ENCODE peak calls at places on chromosome 3, in nine cellular contexts. F is psoas muscle; X is cardiac fibroblast; Y is NCI-H1417; I is EL; V is HuH-7.5; G is stimulated activated CD4-positive, alpha-beta T cell treated with anti-CD3 and anti-CD28 coated beads, Interleukin-2, amount 100 ng/mL, for 48 hours; W is NCI-H524; S is A549. Q is an unnamed sample.
A peak's percentile ranks its signal among the peaks of the same experiment; 100 is the strongest.

GRCh38 chr3:116350119-116350733 is 95.1 kb downstream of the LSAMP start:
- DNase-seq in I (no peak), V (no peak), G (no peak), S (no peak), F (no peak), Y (no peak), W (no peak), X (no peak), Q (no peak)

GRCh38 chr3:190012784-190013183 is 107.9 kb downstream of the P3H2 start:
- DNase-seq in S (peak; percentile 42), W (no peak), V (no peak), X (no peak), F (no peak), G (no peak), Y (no peak), I (no peak), Q (no peak)

GRCh38 chr3:27559835-27560234 is 75.7 kb upstream of the SLC4A7 start:
- DNase-seq in F (peak; percentile 49), V (peak; percentile 12), G (no peak), X (peak; percentile 91), Y (no peak), W (no peak), S (no peak), I (peak; percentile 83), Q (peak; percentile 33)

GRCh38 chr3:29465836-29466235 is 185.0 kb downstream of the RBMS3 start:
- DNase-seq in G (no peak), I (peak; percentile 67), Y (no peak), W (no peak), S (no peak), F (no peak), X (peak; percentile 45), V (no peak), Q (no peak)

GRCh38 chr3:190345027-190345821 is 23.0 kb upstream of the CLDN1 start:
- DNase-seq in G (no peak), X (peak; percentile 96), S (peak; percentile 96), W (no peak), Y (no peak), I (peak; percentile 95), V (no peak), F (no peak), Q (peak; percentile 42)

GRCh38 chr3:113685956-113686721 is 10.3 kb downstream of the USF3 start:
- DNase-seq in S (no peak), Y (no peak), W (no peak), I (peak; percentile 42), F (no peak), G (no peak), X (peak; percentile 77), V (no peak), Q (no peak)

GRCh38 chr3:151404316-151404715 is 19.8 kb upstream of the P2RY12 start:
- DNase-seq in S (no peak), G (no peak), X (peak; percentile 39), W (no peak), V (no peak), Y (no peak), F (no peak), I (peak; percentile 62), Q (no peak)

GRCh38 chr3:155528579-155528978 is 216.3 kb downstream of the PLCH1 start:
- DNase-seq in I (no peak), G (no peak), W (no peak), S (no peak), F (no peak), V (no peak), Y (no peak), X (no peak), Q (no peak)

GRCh38 chr3:31432897-31433678 is 99.6 kb upstream of the STT3B start:
- DNase-seq in S (no peak), Y (no peak), F (no peak), G (no peak), W (no peak), I (peak; percentile 31), X (peak; percentile 7), V (no peak), Q (no peak)

GRCh38 chr3:45104715-45105711 is 41.2 kb downstream of the CDCP1 start:
- DNase-seq in F (no peak), X (peak; percentile 53), W (no peak), I (peak; percentile 47), Y (no peak), V (no peak), S (no peak), G (no peak), Q (no peak)